ENCODE peak calls at places on chromosome 17, in six cellular contexts. W is K562, J is HepG2, L is H1, R is HCT116, F is GM12878. D is an unnamed sample.

GRCh38 chr17:75753514-75754377 is 11.2 kb downstream of the GALK1 start:
- DNase-seq in W (peak; percentile 89), J (peak; percentile 67), L (peak; percentile 90), R (no peak), F (no peak), D (no peak)

GRCh38 chr17:61376931-61377838 is 22.5 kb upstream of the TBX2 start:
- DNase-seq in W (no peak), J (no peak), L (no peak), R (no peak), F (no peak), D (no peak)

GRCh38 chr17:15945493-15946209 is 721 bp downstream of the ADORA2B start:
- DNase-seq in W (peak; percentile 47), J (no peak), L (peak; percentile 56), R (no peak), F (no peak), D (no peak)

GRCh38 chr17:70093163-70093562 is 18.1 kb downstream of the KCNJ16 start:
- DNase-seq in W (no peak), J (no peak), L (no peak), R (no peak), F (no peak), D (no peak)

GRCh38 chr17:78230996-78231931 is at the start of gene TMEM235:
- DNase-seq in W (no peak), J (no peak), L (peak; percentile 65), R (no peak), F (no peak), D (no peak)

GRCh38 chr17:82414548-82415281 is 3.4 kb upstream of the HEXD start:
- DNase-seq in W (peak; percentile 92), J (peak; percentile 40), L (peak; percentile 94), R (peak; percentile 57), F (no peak), D (peak; percentile 71)

GRCh38 chr17:43768382-43768781 is 9.8 kb upstream of the SOST start:
- DNase-seq in W (no peak), J (no peak), L (no peak), R (no peak), F (no peak), D (no peak)

GRCh38 chr17:20952183-20952582 is 90.6 kb downstream of the USP22 start:
- DNase-seq in W (no peak), J (no peak), L (no peak), R (no peak), F (no peak), D (no peak)

GRCh38 chr17:50469005-50469605 is 425 bp upstream of the CHAD start:
- DNase-seq in W (no peak), J (no peak), L (no peak), R (no peak), F (no peak), D (no peak)

GRCh38 chr17:8466873-8467272 is 31.2 kb downstream of the NDEL1 start:
- DNase-seq in W (no peak), J (no peak), L (no peak), R (no peak), F (no peak), D (no peak)

GRCh38 chr17:1590031-1590746 is 27.6 kb upstream of the PITPNA start:
- DNase-seq in W (peak; percentile 77), J (peak; percentile 90), L (no peak), R (peak; percentile 86), F (no peak), D (no peak)

GRCh38 chr17:82238562-82239201 is 9.8 kb downstream of the SLC16A3 start:
- DNase-seq in W (peak; percentile 85), J (no peak), L (no peak), R (no peak), F (no peak), D (no peak)

GRCh38 chr17:2564876-2565275 is 28.6 kb upstream of the PAFAH1B1 start:
- DNase-seq in W (no peak), J (peak; percentile 30), L (no peak), R (peak; percentile 21), F (no peak), D (no peak)

GRCh38 chr17:35752471-35752870 is 568 bp downstream of the GAS2L2 start:
- DNase-seq in W (no peak), J (no peak), L (no peak), R (no peak), F (no peak), D (no peak)

GRCh38 chr17:61402978-61403845 is 3.6 kb downstream of the TBX2 start:
- DNase-seq in W (no peak), J (no peak), L (peak; percentile 61), R (no peak), F (no peak), D (no peak)

GRCh38 chr17:45123930-45124796 is 8.2 kb downstream of the PLCD3 start:
- DNase-seq in W (peak; percentile 89), J (peak; percentile 86), L (no peak), R (peak; percentile 69), F (no peak), D (peak; percentile 22)

GRCh38 chr17:28944862-28945741 is 6.2 kb downstream of the PHF12 start:
- DNase-seq in W (no peak), J (no peak), L (no peak), R (no peak), F (no peak), D (no peak)
- H3K4me3 ChIP-seq in W (no peak overlapping the region), J (no peak overlapping the region), L (no peak overlapping the region), R (no peak overlapping the region), F (peak overlapping the region; percentile 53), D (no peak overlapping the region)

GRCh38 chr17:17824780-17825614 is 11.8 kb downstream of the SREBF1 start:
- DNase-seq in W (no peak), J (no peak), L (no peak), R (no peak), F (no peak), D (no peak)
- H3K9ac ChIP-seq in W (peak overlapping the region; percentile 78), J (peak overlapping the region; percentile 74), L (peak overlapping the region; percentile 14), R (peak overlapping the region; percentile 70), F (no peak overlapping the region), D (peak overlapping the region; percentile 67)

DNA sequence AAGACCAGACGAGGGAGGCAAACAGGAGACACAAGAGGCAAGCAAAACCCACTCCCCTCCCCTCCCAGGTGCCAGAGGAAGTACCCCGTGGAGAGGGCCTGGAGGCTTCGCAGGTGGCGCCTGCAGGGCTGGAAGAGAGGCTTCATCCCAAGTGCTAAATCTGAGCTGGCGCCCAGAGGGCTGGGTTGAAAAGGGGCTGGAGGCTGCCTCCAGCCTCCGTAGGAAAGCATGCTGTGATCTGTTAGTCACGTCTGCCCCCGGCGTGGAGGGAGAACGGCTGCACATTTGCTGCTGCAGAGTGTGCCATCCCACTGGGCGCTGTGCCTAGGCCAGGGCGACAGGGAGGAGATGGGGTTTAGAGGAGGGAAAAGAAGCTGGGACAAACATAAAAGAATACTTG is 16.9 kb downstream of the RPH3AL start:
- DNase-seq in W (no peak), J (no peak), L (no peak), R (no peak), F (no peak), D (no peak)
- TF ChIP-seq ZNF274 in W (no peak), J (no peak), L (no peak), R (no peak), F (no peak), D (no peak)

DNA sequence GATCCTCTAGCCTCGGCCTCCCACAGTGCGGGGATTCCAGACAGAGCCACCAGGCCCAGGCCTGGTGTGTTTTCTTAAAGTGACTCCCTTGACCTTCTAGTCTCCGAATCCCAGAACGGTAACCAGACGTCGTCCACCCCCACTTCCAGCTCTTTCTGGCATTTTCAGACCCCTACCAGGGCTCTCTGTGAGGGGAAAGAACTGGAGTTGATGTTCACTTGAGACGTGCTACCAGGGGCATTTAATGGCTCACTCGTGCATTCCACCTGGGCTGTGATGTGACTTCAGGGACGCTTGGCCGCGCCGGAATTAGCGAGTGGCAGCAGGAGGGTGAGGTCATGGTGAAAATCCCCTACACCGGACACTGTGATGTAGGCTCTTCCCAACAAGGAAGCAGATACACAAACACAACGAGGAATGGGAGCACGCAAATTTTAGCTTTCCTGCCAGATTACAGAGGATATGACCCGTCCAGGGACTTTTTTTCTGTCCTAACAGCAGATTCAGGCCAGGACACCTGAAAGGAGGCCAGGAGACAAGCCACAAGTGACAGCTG is 1.1 kb upstream of the GNA13 start:
- DNase-seq in W (no peak), J (no peak), L (no peak), R (no peak), F (no peak), D (no peak)
- H3K4me3 ChIP-seq in W (no peak overlapping the region), J (peak overlapping the region; percentile 91), L (no peak overlapping the region), R (no peak overlapping the region), F (peak overlapping the region; percentile 96), D (no peak overlapping the region)

DNA sequence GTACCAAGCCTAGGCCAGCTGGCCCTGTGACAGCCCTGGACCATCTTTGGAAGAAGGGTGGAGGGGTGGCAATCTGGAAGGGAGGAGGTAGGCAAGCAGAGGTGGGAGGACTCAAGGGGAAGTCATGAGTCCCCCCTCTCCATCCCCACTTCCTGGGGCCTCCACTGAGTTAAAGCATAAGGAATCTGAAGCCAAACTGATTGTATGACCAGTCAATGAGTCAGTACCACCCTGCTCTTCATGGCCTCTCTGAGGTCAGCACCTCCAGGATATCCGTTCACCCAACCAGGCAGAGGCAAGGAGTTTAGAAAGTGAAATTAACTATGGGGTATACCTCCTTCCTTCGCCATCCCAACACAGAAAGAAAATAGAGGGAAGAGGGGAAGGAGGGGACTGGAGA is 272.7 kb downstream of the SOX9 start:
- DNase-seq in W (no peak), J (no peak), L (no peak), R (peak; percentile 81), F (no peak), D (no peak)
- H3K9ac ChIP-seq in W (no peak overlapping the region), J (no peak overlapping the region), L (no peak overlapping the region), R (peak overlapping the region; percentile 45), F (no peak overlapping the region), D (no peak overlapping the region)

DNA sequence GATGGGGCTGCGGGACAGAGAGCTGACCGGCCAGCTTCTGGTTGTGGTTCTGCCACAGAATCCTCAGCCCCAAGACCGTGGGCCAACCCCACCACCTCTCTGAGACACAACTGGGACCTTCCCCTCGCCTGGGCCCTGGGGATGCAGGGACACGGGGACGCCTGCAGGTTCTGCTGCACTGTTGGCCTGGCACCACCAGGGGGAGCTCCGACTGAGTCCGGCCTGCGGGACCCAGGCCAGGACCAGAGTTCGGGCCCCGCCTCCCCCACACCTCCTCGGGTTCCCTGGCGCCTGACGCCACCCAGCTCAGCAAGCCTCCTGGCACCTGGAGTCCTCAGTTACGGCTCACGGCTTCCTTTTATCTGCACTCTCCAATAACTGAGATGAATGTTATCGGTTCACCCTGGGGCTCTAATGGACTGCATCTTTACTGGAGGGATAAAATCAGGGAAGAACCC is 27.3 kb downstream of the TBC1D16 start:
- DNase-seq in W (peak; percentile 89), J (peak; percentile 78), L (peak; percentile 98), R (peak; percentile 61), F (no peak), D (peak; percentile 47)
- TF ChIP-seq ZNF274 in W (no peak), J (peak; percentile 86), L (no peak), R (no peak), F (no peak), D (no peak)

DNA sequence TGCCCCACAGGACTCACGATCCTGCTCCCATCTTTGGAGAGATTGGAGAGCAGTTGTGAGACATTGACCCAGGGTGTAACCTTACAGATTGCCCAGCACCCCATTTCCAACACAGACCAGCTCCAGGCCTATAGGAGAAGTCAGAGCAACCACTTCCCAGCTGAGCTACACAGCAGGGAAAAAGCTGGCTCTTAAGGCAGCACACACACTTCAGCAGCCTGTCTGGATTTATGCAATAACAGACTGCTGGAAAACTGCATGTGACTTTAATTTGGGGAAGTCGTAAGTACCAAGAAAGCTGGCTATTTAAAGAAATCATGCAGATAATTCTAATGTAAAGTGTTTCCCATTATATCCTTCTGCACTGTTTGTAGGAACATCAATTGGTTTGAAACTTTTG is 30.8 kb downstream of the NOG start:
- DNase-seq in W (no peak), J (no peak), L (no peak), R (no peak), F (no peak), D (no peak)
- H3K4me3 ChIP-seq in W (no peak overlapping the region), J (no peak overlapping the region), L (no peak overlapping the region), R (no peak overlapping the region), F (no peak overlapping the region), D (no peak overlapping the region)

GRCh38 chr17:40696651-40697072 is 6.9 kb downstream of the KRT24 start:
- DNase-seq in W (no peak), J (no peak), L (no peak), R (no peak), F (no peak), D (no peak)
- H3K9ac ChIP-seq in W (no peak overlapping the region), J (no peak overlapping the region), L (no peak overlapping the region), R (no peak overlapping the region), F (no peak overlapping the region), D (no peak overlapping the region)